ENCODE peak calls at places on chromosomes 4 and X, in eight cellular contexts. H, O, E, P, U, W, D and Y are unnamed samples. For H3K4me1, the result is how much of the 10 kb centered on the place peaks cover.

GRCh38 chr4:142161093-142161492 is 524.7 kb downstream of the IL15 start:
- DNase-seq in U (no peak), P (no peak), H (no peak), E (no peak), W (no peak), D (no peak), O (no peak), Y (no peak)

GRCh38 chrX:116961872-116962582 is 499.3 kb upstream of the CT83 start:
- DNase-seq in H (no peak), E (no peak), W (no peak), U (no peak), O (no peak), D (no peak), P (no peak), Y (no peak)

GRCh38 chr4:143016171-143016570 is 168.5 kb upstream of the USP38 start:
- DNase-seq in W (no peak), H (no peak), U (no peak), E (no peak), D (no peak), O (no peak), P (no peak), Y (no peak)

GRCh38 chrX:44308869-44309268 is 34.6 kb downstream of the EFHC2 start:
- DNase-seq in H (no peak), P (no peak), W (no peak), U (no peak), D (no peak), O (no peak), E (no peak), Y (no peak)

GRCh38 chr4:157115613-157116340 is 39.8 kb downstream of the GLRB start:
- DNase-seq in D (no peak), H (no peak), E (no peak), U (no peak), O (no peak), W (no peak), P (peak), Y (no peak)

GRCh38 chr4:3483471-3483921 is 20.4 kb downstream of the DOK7 start:
- DNase-seq in D (no peak), P (no peak), H (peak), U (no peak), E (no peak), W (peak), O (no peak), Y (no peak)

GRCh38 chr4:158799013-158799770 is 30.4 kb downstream of the FNIP2 start:
- DNase-seq in W (no peak), P (no peak), U (no peak), O (no peak), D (no peak), H (no peak), E (no peak), Y (no peak)

GRCh38 chrX:71215335-71215912 is 7.6 kb upstream of the GJB1 start:
- DNase-seq in H (no peak), U (peak), D (no peak), W (no peak), P (no peak), E (no peak), O (no peak), Y (no peak)

GRCh38 chr4:73589887-73590801 is 30.1 kb downstream of the RASSF6 start:
- DNase-seq in P (no peak), E (no peak), W (no peak), H (no peak), U (peak), O (no peak), D (no peak), Y (no peak)

GRCh38 chr4:3295837-3296624 is 3.2 kb downstream of the RGS12 start:
- DNase-seq in H (no peak), O (no peak), U (no peak), P (no peak), D (no peak), E (no peak), W (no peak), Y (no peak)

GRCh38 chr4:8302331-8302730 is 32.8 kb downstream of the HTRA3 start:
- DNase-seq in U (no peak), E (no peak), H (no peak), W (peak), P (no peak), O (no peak), D (no peak), Y (no peak)

GRCh38 chr4:123672987-123673386 is 276.4 kb downstream of the SPRY1 start:
- DNase-seq in W (no peak), H (no peak), E (no peak), P (no peak), O (no peak), U (no peak), D (no peak), Y (no peak)

GRCh38 chrX:124651031-124651430 is 304.7 kb downstream of the SH2D1A start:
- DNase-seq in U (no peak), H (no peak), W (no peak), O (no peak), D (no peak), P (no peak), E (no peak), Y (no peak)

GRCh38 chr4:169439244-169439643 is 168.5 kb upstream of the SH3RF1 start:
- DNase-seq in O (no peak), D (no peak), U (no peak), W (no peak), P (peak), H (no peak), E (no peak), Y (no peak)

GRCh38 chr4:121913667-121914066 is 38.2 kb downstream of the TRPC3 start:
- DNase-seq in U (no peak), O (no peak), E (no peak), P (no peak), D (no peak), W (no peak), H (no peak), Y (no peak)

GRCh38 chr4:46931981-46932380 is 22.9 kb upstream of the COX7B2 start:
- DNase-seq in H (no peak), P (peak), D (no peak), U (no peak), E (no peak), O (peak), W (no peak), Y (peak)

GRCh38 chrX:68490644-68491043 is 8.2 kb upstream of the YIPF6 start:
- DNase-seq in D (peak), O (no peak), P (peak), H (no peak), E (no peak), U (no peak), W (no peak), Y (no peak)

GRCh38 chr4:140395668-140396067 is 22.2 kb downstream of the SCOC start:
- DNase-seq in O (no peak), U (no peak), W (no peak), E (no peak), P (no peak), H (no peak), D (no peak), Y (no peak)

GRCh38 chr4:77538144-77538543 is 67.5 kb upstream of the CXCL13 start:
- DNase-seq in W (no peak), H (no peak), U (no peak), D (no peak), E (no peak), P (peak), O (no peak), Y (peak)

GRCh38 chr4:173014113-173014558 is 154.5 kb upstream of the GALNT7 start:
- DNase-seq in D (no peak), H (no peak), U (no peak), W (no peak), P (peak), O (peak), E (no peak), Y (peak)

GRCh38 chrX:85627363-85627762 is 247.9 kb upstream of the POF1B start:
- DNase-seq in D (no peak), O (no peak), W (no peak), U (no peak), H (no peak), P (no peak), E (no peak), Y (no peak)

GRCh38 chr4:22179124-22179874 is 230.7 kb upstream of the KCNIP4 start:
- DNase-seq in W (no peak), D (no peak), H (no peak), O (no peak), U (no peak), P (peak), E (no peak), Y (no peak)

GRCh38 chr4:53821179-53821851 is 230.0 kb upstream of the LNX1 start:
- DNase-seq in U (no peak), D (no peak), P (no peak), H (no peak), O (no peak), W (no peak), E (no peak), Y (no peak)

GRCh38 chr4:81165853-81166430 is 49.1 kb downstream of the PRKG2 start:
- DNase-seq in W (peak), P (no peak), D (no peak), E (no peak), H (no peak), O (no peak), U (no peak), Y (no peak)

GRCh38 chr4:81166431-81166830 is 48.6 kb downstream of the PRKG2 start:
- DNase-seq in U (no peak), D (no peak), H (no peak), O (no peak), W (no peak), P (no peak), E (no peak), Y (no peak)

GRCh38 chr4:81162752-81163458 is 52.1 kb downstream of the PRKG2 start:
- DNase-seq in O (no peak), D (no peak), H (no peak), W (no peak), P (no peak), U (no peak), E (no peak), Y (no peak)

GRCh38 chr4:81164623-81165416 is 50.2 kb downstream of the PRKG2 start:
- DNase-seq in W (no peak), P (no peak), D (no peak), U (no peak), H (no peak), O (no peak), E (no peak), Y (no peak)

GRCh38 chr4:81164126-81164525 is 50.9 kb downstream of the PRKG2 start:
- DNase-seq in D (no peak), P (no peak), E (no peak), U (no peak), H (no peak), W (no peak), O (no peak), Y (no peak)
- H3K27ac ChIP-seq in D (no peak), P (no peak), E (no peak), U (no peak), H (no peak), W (no peak), O (no peak), Y (no peak)

GRCh38 chr4:101345271-101345595 is 2.1 kb downstream of the PPP3CA start:
- DNase-seq in O (no peak), P (peak), W (no peak), E (no peak), U (no peak), D (no peak), H (peak), Y (peak)
- H3K4me1 ChIP-seq in O (under half), P (under half), W (under half), E (under half), U (under half), D (under half), H (under half), Y (under half)

GRCh38 chr4:80335226-80335553 is 340 bp upstream of the CFAP299 start:
- DNase-seq in H (no peak), U (no peak), D (no peak), P (no peak), O (no peak), W (no peak), E (no peak), Y (no peak)
- H3K4me3 ChIP-seq in H (peak), U (peak), D (peak), P (no peak), O (no peak), W (peak), E (peak), Y (peak)

GRCh38 chrX:144801786-144802185 is 445.5 kb upstream of the SPANXN1 start:
- DNase-seq in D (no peak), U (no peak), O (no peak), P (no peak), H (no peak), W (no peak), E (no peak), Y (no peak)
- H3K27ac ChIP-seq in D (no peak), U (no peak), O (no peak), P (no peak), H (no peak), W (no peak), E (no peak), Y (no peak)

DNA sequence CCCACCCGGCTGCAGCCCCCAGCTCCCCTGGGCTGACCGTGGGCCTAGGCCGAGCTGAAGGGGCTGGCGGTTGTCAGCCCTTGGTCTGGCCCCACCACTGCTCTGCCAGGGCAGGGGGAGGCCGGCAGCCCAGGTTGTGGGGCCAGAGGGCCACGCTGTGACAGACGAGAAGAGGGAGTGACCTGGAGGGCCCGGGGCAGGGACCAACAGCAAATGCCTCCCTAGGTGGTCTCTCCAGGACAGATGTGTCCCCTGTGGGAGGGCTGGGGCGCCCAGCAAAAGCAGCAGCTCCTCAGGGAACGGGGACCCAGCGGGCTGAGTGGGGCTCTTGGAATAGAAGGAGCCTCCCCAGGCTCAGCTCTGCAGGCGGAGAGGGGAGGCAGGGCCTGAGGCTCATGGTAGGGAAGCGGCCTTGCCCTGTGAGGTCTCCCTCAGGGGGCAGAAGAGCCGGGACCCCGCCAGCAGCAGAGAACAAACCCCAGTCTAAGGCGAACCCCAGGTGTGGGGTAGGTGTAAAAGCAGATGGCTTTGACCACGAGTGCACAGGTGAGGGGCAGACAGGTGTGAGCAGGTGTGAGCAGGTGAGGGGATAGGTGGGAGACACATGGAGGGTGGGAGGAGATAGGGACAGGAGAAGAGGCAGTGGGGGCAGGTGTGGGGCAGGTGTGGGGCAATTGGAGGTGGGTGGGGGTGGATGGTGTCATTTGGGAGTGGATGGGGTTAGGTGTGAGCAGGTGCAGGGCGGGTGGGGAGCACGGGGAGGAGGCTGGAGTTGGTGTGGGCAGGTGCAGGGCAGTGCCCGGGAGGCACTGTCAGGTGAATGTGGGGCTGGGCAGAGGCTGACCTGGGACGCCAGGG is 34.1 kb upstream of the SPON2 start:
- DNase-seq in W (peak), E (peak), O (no peak), P (no peak), H (peak), D (no peak), U (peak), Y (no peak)
- H3K4me1 ChIP-seq in W (under half), E (under half), O (under half), P (under half), H (under half), D (half or more), U (under half), Y (under half)

GRCh38 chr4:183987529-183987946 is 82.4 kb downstream of the STOX2 start:
- DNase-seq in W (peak), D (no peak), P (peak), O (no peak), U (peak), H (peak), E (no peak), Y (no peak)
- H3K4me3 ChIP-seq in W (peak), D (no peak), P (no peak), O (peak), U (peak), H (peak), E (no peak), Y (no peak)

DNA sequence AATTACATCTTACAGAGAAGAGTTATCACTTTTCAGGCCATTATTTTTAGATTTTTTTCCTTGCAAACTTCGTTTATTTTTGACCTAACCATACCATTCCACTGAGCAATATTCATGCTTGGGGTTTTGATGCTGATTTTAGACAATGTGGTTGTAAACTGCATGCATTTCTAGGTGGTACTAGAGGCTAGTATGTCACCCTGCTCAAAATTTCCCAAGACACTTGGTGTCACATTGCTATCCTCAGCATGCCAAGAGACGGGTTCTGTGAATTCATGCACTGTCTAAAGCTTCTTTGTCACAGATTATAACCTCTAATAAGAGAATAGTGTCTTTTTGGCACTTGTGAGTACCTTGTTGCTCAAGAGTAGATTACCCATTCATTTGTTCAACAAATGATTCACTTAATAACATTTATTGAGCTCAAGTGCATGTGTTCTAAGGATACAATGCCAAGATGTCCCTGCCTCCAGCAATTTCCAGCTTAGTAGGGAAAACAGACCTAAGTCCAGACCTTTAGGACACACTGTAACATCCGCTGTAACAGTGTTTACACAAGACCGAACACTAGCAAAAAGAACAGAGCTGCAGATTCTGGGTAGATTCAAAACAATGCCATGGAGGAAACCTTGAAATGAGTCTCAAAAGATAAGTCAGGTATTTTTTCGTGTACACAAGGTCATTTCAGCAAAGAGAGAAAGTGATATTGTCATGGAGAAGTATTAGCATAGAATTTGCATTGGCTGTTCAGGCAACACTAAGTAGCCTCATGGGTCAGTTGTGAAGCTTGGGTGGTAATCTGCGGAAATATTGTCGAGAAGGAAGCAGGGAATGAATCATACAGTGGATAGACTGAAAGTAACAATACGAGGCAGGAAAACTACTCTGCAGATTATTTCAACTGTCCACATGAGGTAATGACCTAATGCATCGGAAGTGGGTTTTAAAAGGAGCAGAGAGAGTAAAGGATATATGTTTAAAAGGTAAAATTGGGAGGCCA is 515.1 kb upstream of the ZFP42 start:
- DNase-seq in O (no peak), D (no peak), W (no peak), H (no peak), P (no peak), E (no peak), U (no peak), Y (no peak)
- H3K27ac ChIP-seq in O (no peak), D (no peak), W (no peak), H (peak), P (no peak), E (no peak), U (no peak), Y (no peak)